ENCODE peak calls at places on chromosomes 3 and 15, in eight cellular contexts. C, S, R, W, Z, J, B and I are unnamed samples.

GRCh38 chr3:34296779-34297178 is 498.3 kb downstream of the PDCD6IP start:
- DNase-seq in C (no peak), S (no peak), R (no peak), W (no peak), Z (no peak), J (no peak), B (no peak), I (no peak)

GRCh38 chr3:194075802-194076460 is 60.0 kb upstream of the HES1 start:
- DNase-seq in C (no peak), S (no peak), R (no peak), W (no peak), Z (no peak), J (no peak), B (no peak), I (no peak)

GRCh38 chr3:12393894-12394293 is 90.4 kb upstream of the TSEN2 start:
- DNase-seq in C (no peak), S (no peak), R (no peak), W (no peak), Z (peak), J (no peak), B (no peak), I (no peak)

GRCh38 chr3:194984624-194985023 is 286.3 kb downstream of the XXYLT1 start:
- DNase-seq in C (no peak), S (no peak), R (no peak), W (no peak), Z (no peak), J (no peak), B (no peak), I (no peak)

GRCh38 chr3:41711656-41712055 is 250.2 kb downstream of the ULK4 start:
- DNase-seq in C (no peak), S (no peak), R (peak), W (no peak), Z (no peak), J (no peak), B (no peak), I (no peak)

GRCh38 chr15:87686308-87686707 is 570.2 kb downstream of the NTRK3 start:
- DNase-seq in C (no peak), S (no peak), R (no peak), W (no peak), Z (no peak), J (no peak), B (no peak), I (no peak)

GRCh38 chr3:123383101-123384053 is 65.5 kb downstream of the ADCY5 start:
- DNase-seq in C (no peak), S (no peak), R (peak), W (no peak), Z (peak), J (no peak), B (no peak), I (no peak)

GRCh38 chr3:168870892-168871291 is 775.2 kb upstream of the GOLIM4 start:
- DNase-seq in C (no peak), S (no peak), R (no peak), W (no peak), Z (no peak), J (no peak), B (no peak), I (no peak)

GRCh38 chr15:72770673-72771328 is 12.8 kb downstream of the ADPGK start:
- DNase-seq in C (no peak), S (no peak), R (no peak), W (no peak), Z (no peak), J (no peak), B (no peak), I (no peak)

GRCh38 chr3:117630469-117630868 is 920.9 kb downstream of the TUSC7 start:
- DNase-seq in C (no peak), S (no peak), R (no peak), W (no peak), Z (no peak), J (no peak), B (no peak), I (no peak)

GRCh38 chr3:127914584-127914983 is 448 bp upstream of the KBTBD12 start:
- DNase-seq in C (no peak), S (no peak), R (no peak), W (peak), Z (no peak), J (no peak), B (no peak), I (no peak)

GRCh38 chr3:110533089-110533488 is 538.5 kb upstream of the NECTIN3 start:
- DNase-seq in C (no peak), S (no peak), R (no peak), W (no peak), Z (no peak), J (no peak), B (no peak), I (no peak)

GRCh38 chr3:179452166-179452544 is 885 bp upstream of the GNB4 start:
- DNase-seq in C (no peak), S (no peak), R (peak), W (peak), Z (peak), J (no peak), B (no peak), I (no peak)

GRCh38 chr3:57810471-57811144 is 54.5 kb downstream of the SLMAP start:
- DNase-seq in C (no peak), S (no peak), R (no peak), W (no peak), Z (no peak), J (no peak), B (no peak), I (no peak)

GRCh38 chr3:135041586-135041985 is 246.5 kb downstream of the EPHB1 start:
- DNase-seq in C (no peak), S (no peak), R (no peak), W (no peak), Z (no peak), J (no peak), B (no peak), I (no peak)

GRCh38 chr3:42853739-42854302 is 21.9 kb downstream of the CYP8B1 start:
- DNase-seq in C (no peak), S (no peak), R (no peak), W (no peak), Z (no peak), J (no peak), B (no peak), I (no peak)

GRCh38 chr3:58167431-58168351 is 43.1 kb downstream of the DNASE1L3 start:
- DNase-seq in C (no peak), S (peak), R (peak), W (peak), Z (peak), J (no peak), B (peak), I (no peak)

GRCh38 chr3:101574388-101575156 is 592 bp downstream of the PCNP start:
- DNase-seq in C (no peak), S (peak), R (peak), W (peak), Z (peak), J (peak), B (peak), I (no peak)

GRCh38 chr3:115301364-115301860 is 154.3 kb upstream of the ZBTB20 start:
- DNase-seq in C (no peak), S (no peak), R (no peak), W (no peak), Z (no peak), J (no peak), B (no peak), I (no peak)

GRCh38 chr15:73631915-73632669 is 1.1 kb downstream of the NPTN start:
- DNase-seq in C (no peak), S (no peak), R (peak), W (peak), Z (peak), J (no peak), B (no peak), I (no peak)

GRCh38 chr3:23696842-23697241 is 108.9 kb upstream of the UBE2E1 start:
- DNase-seq in C (no peak), S (no peak), R (no peak), W (no peak), Z (no peak), J (no peak), B (no peak), I (no peak)

GRCh38 chr3:118990818-118991560 is 43.7 kb downstream of the IGSF11 start:
- DNase-seq in C (no peak), S (no peak), R (no peak), W (no peak), Z (no peak), J (no peak), B (no peak), I (no peak)

GRCh38 chr3:186824430-186825139 is 17.9 kb upstream of the ADIPOQ start:
- DNase-seq in C (no peak), S (no peak), R (no peak), W (peak), Z (no peak), J (no peak), B (no peak), I (no peak)

GRCh38 chr3:141389703-141390102 is 21.4 kb downstream of the ZBTB38 start:
- DNase-seq in C (no peak), S (no peak), R (no peak), W (peak), Z (no peak), J (no peak), B (no peak), I (no peak)

GRCh38 chr15:57171414-57171813 is 204.9 kb upstream of the CGNL1 start:
- DNase-seq in C (no peak), S (no peak), R (no peak), W (no peak), Z (no peak), J (no peak), B (no peak), I (no peak)

GRCh38 chr3:132723024-132723462 is 834 bp upstream of the NPHP3 start:
- DNase-seq in C (no peak), S (no peak), R (peak), W (no peak), Z (no peak), J (no peak), B (no peak), I (no peak)

GRCh38 chr15:56653787-56654186 is 79.5 kb downstream of the ZNF280D start:
- DNase-seq in C (no peak), S (no peak), R (no peak), W (no peak), Z (no peak), J (no peak), B (no peak), I (no peak)

GRCh38 chr3:44117239-44117638 is 124.4 kb upstream of the TOPAZ1 start:
- DNase-seq in C (no peak), S (no peak), R (no peak), W (no peak), Z (no peak), J (no peak), B (no peak), I (no peak)

GRCh38 chr3:184710870-184711365 is 946 bp downstream of the MAGEF1 start:
- DNase-seq in C (no peak), S (peak), R (no peak), W (peak), Z (no peak), J (no peak), B (peak), I (no peak)

GRCh38 chr3:11757441-11757875 is 89.2 kb downstream of the TAMM41 start:
- DNase-seq in C (no peak), S (no peak), R (peak), W (no peak), Z (no peak), J (no peak), B (no peak), I (no peak)

GRCh38 chr3:148625145-148625736 is 72.5 kb upstream of the AGTR1 start:
- DNase-seq in C (no peak), S (no peak), R (no peak), W (no peak), Z (no peak), J (no peak), B (no peak), I (no peak)

GRCh38 chr15:70424937-70425411 is 327.3 kb upstream of the TLE3 start:
- DNase-seq in C (no peak), S (no peak), R (no peak), W (peak), Z (no peak), J (no peak), B (peak), I (no peak)

GRCh38 chr3:51637941-51638471 is 33.0 kb upstream of the TEX264 start:
- DNase-seq in C (no peak), S (peak), R (peak), W (peak), Z (peak), J (no peak), B (peak), I (no peak)

GRCh38 chr15:31262901-31263671 is 63.5 kb upstream of the KLF13 start:
- DNase-seq in C (peak), S (peak), R (no peak), W (no peak), Z (no peak), J (no peak), B (peak), I (peak)

GRCh38 chr15:43440721-43441281 is 52.2 kb downstream of the TP53BP1 start:
- DNase-seq in C (no peak), S (peak), R (peak), W (peak), Z (peak), J (no peak), B (peak), I (no peak)

GRCh38 chr3:170539886-170540285 is 46.0 kb downstream of the SLC7A14 start:
- DNase-seq in C (no peak), S (no peak), R (no peak), W (no peak), Z (no peak), J (no peak), B (no peak), I (no peak)

GRCh38 chr3:52715714-52716305 is 9.9 kb downstream of the SPCS1 start:
- DNase-seq in C (no peak), S (no peak), R (no peak), W (no peak), Z (no peak), J (no peak), B (no peak), I (no peak)